ENCODE peak calls at places on chromosome 3, in four cellular contexts. F is HepG2, T is WTC11, P is A549. Q is an unnamed sample.

GRCh38 chr3:141373768-141374526 is 5.6 kb downstream of the ZBTB38 start:
- DNase-seq in F (no peak), T (no peak), P (peak), Q (no peak)

GRCh38 chr3:190568036-190568435 is 54.2 kb downstream of the IL1RAP start:
- DNase-seq in F (no peak), T (no peak), P (no peak), Q (no peak)

GRCh38 chr3:10284496-10284895 is 8.3 kb downstream of the GHRL start:
- DNase-seq in F (no peak), T (no peak), P (no peak), Q (no peak)

GRCh38 chr3:9779721-9780450 is 10.1 kb upstream of the CAMK1 start:
- DNase-seq in F (no peak), T (no peak), P (no peak), Q (no peak)

GRCh38 chr3:11953778-11954177 is 50.4 kb upstream of the SYN2 start:
- DNase-seq in F (no peak), T (no peak), P (no peak), Q (no peak)

GRCh38 chr3:51777985-51778384 is 1.1 kb downstream of the IQCF6 start:
- DNase-seq in F (no peak), T (no peak), P (no peak), Q (no peak)

GRCh38 chr3:157174265-157174615 is 14.3 kb upstream of the CCNL1 start:
- DNase-seq in F (no peak), T (no peak), P (peak), Q (no peak)

GRCh38 chr3:71582612-71583568 is 638 bp downstream of the FOXP1 start:
- DNase-seq in F (peak), T (peak), P (no peak), Q (peak)

GRCh38 chr3:48456466-48456865 is 9.9 kb downstream of the ATRIP start:
- DNase-seq in F (no peak), T (no peak), P (no peak), Q (no peak)

GRCh38 chr3:177478170-177478859 is 281.0 kb upstream of the TBL1XR1 start:
- DNase-seq in F (peak), T (no peak), P (peak), Q (no peak)

GRCh38 chr3:117630885-117631284 is 921.3 kb downstream of the TUSC7 start:
- DNase-seq in F (no peak), T (no peak), P (no peak), Q (no peak)
- TF ChIP-seq NR3C1 in F (no peak), T (no peak), P (no peak), Q (no peak)

GRCh38 chr3:126372413-126373145 is 15.4 kb upstream of the KLF15 start:
- DNase-seq in F (peak), T (peak), P (no peak), Q (peak)

GRCh38 chr3:126371096-126371705 is 14.0 kb upstream of the KLF15 start:
- DNase-seq in F (no peak), T (peak), P (no peak), Q (no peak)

GRCh38 chr3:126373682-126374601 is 16.7 kb upstream of the KLF15 start:
- DNase-seq in F (no peak), T (peak), P (no peak), Q (no peak)

GRCh38 chr3:126370606-126371005 is 13.4 kb upstream of the KLF15 start:
- DNase-seq in F (no peak), T (peak), P (no peak), Q (no peak)

GRCh38 chr3:126373146-126373613 is 16.0 kb upstream of the KLF15 start:
- DNase-seq in F (no peak), T (no peak), P (no peak), Q (no peak)
- TF ChIP-seq NR3C1 in F (no peak), T (no peak), P (no peak), Q (no peak)

GRCh38 chr3:45567730-45568172 is 26.8 kb upstream of the LIMD1 start:
- DNase-seq in F (no peak), T (no peak), P (no peak), Q (no peak)

GRCh38 chr3:45566951-45567411 is 27.6 kb upstream of the LIMD1 start:
- DNase-seq in F (no peak), T (no peak), P (no peak), Q (no peak)

GRCh38 chr3:45566205-45566604 is 28.3 kb upstream of the LIMD1 start:
- DNase-seq in F (no peak), T (no peak), P (no peak), Q (no peak)

GRCh38 chr3:45564172-45564571 is 30.4 kb upstream of the LIMD1 start:
- DNase-seq in F (no peak), T (no peak), P (no peak), Q (no peak)

GRCh38 chr3:45565341-45565740 is 29.2 kb upstream of the LIMD1 start:
- DNase-seq in F (no peak), T (no peak), P (no peak), Q (no peak)
- TF ChIP-seq NR3C1 in F (no peak), T (no peak), P (no peak), Q (no peak)

GRCh38 chr3:114942773-114943172 is 204.3 kb downstream of the ZBTB20 start:
- DNase-seq in F (no peak), T (no peak), P (no peak), Q (no peak)
- TF ChIP-seq NR3C1 in F (no peak), T (no peak), P (no peak), Q (no peak)

GRCh38 chr3:133294253-133294652 is 105.6 kb upstream of the BFSP2 start:
- DNase-seq in F (no peak), T (no peak), P (no peak), Q (no peak)
- TF ChIP-seq NR3C1 in F (no peak), T (no peak), P (no peak), Q (no peak)